ENCODE peak calls at places on chromosomes 4 and X, in eight cellular contexts. O is stimulated activated CD8-positive, alpha-beta memory T cell treated with anti-CD3 and anti-CD28 coated beads, Interleukin-7, amount 100 ng/mL, for 1 hour; V is pancreas; Y is spleen; I is stimulated activated naive CD4-positive, alpha-beta T cell; G is RPMI7951; X is foreskin fibroblast; K is right lobe of liver. B is an unnamed sample.

GRCh38 chr4:13542577-13543042 is 1.7 kb downstream of the NKX3-2 start:
- DNase-seq in O (no peak), V (no peak), Y (peak), I (no peak), G (no peak), X (no peak), K (no peak), B (no peak)

GRCh38 chr4:1171306-1172227 is 816 bp downstream of the SPON2 start:
- DNase-seq in O (no peak), V (peak), Y (peak), I (peak), G (no peak), X (peak), K (peak), B (no peak)

GRCh38 chr4:56240554-56241190 is 146.6 kb downstream of the AASDH start:
- DNase-seq in O (no peak), V (no peak), Y (no peak), I (no peak), G (no peak), X (no peak), K (no peak), B (no peak)

GRCh38 chr4:183401473-183401872 is 43.0 kb upstream of the CDKN2AIP start:
- DNase-seq in O (no peak), V (no peak), Y (no peak), I (no peak), G (no peak), X (no peak), K (no peak), B (no peak)

GRCh38 chrX:117996918-117997480 is 119.6 kb downstream of the KLHL13 start:
- DNase-seq in O (no peak), V (no peak), Y (no peak), I (no peak), G (no peak), X (peak), K (no peak), B (no peak)

GRCh38 chr4:6232836-6233785 is 32.8 kb upstream of the JAKMIP1 start:
- DNase-seq in O (no peak), V (peak), Y (no peak), I (no peak), G (no peak), X (no peak), K (peak), B (no peak)

GRCh38 chrX:55008571-55009358 is 8.6 kb downstream of the APEX2 start:
- DNase-seq in O (no peak), V (no peak), Y (no peak), I (no peak), G (peak), X (peak), K (no peak), B (no peak)

GRCh38 chrX:40736170-40736505 is 796 bp upstream of the MED14 start:
- DNase-seq in O (peak), V (no peak), Y (no peak), I (no peak), G (no peak), X (no peak), K (no peak), B (no peak)

GRCh38 chrX:147069926-147070325 is 255.4 kb upstream of the CXorf51A start:
- DNase-seq in O (no peak), V (no peak), Y (no peak), I (no peak), G (no peak), X (no peak), K (no peak), B (no peak)

GRCh38 chrX:24900234-24900633 is 115.5 kb downstream of the ARX start:
- DNase-seq in O (no peak), V (no peak), Y (no peak), I (no peak), G (no peak), X (no peak), K (no peak), B (no peak)

GRCh38 chr4:15653864-15654391 is 1.2 kb downstream of the FBXL5 start:
- DNase-seq in O (no peak), V (no peak), Y (no peak), I (no peak), G (peak), X (peak), K (no peak), B (no peak)

GRCh38 chrX:9821581-9821980 is 35.4 kb downstream of the SHROOM2 start:
- DNase-seq in O (no peak), V (no peak), Y (peak), I (no peak), G (no peak), X (no peak), K (no peak), B (no peak)

GRCh38 chrX:97065973-97066372 is 182.3 kb downstream of the RPA4 start:
- DNase-seq in O (no peak), V (no peak), Y (no peak), I (no peak), G (no peak), X (peak), K (no peak), B (no peak)